ENCODE peak calls at places on chromosomes 2 and 18, in five cellular contexts. Q is body of pancreas, A is K562, B is endothelial cell of umbilical vein, R is thyroid gland. M is an unnamed sample.

GRCh38 chr2:197804758-197805597 is 585 bp downstream of the PLCL1 start:
- DNase-seq in A (peak), B (peak), R (peak), Q (peak), M (no peak)

GRCh38 chr2:240707791-240708190 is 16.1 kb downstream of the AQP12A start:
- DNase-seq in B (no peak), Q (no peak), R (no peak), A (no peak), M (no peak)

GRCh38 chr2:222024934-222025890 is 273.6 kb downstream of the PAX3 start:
- DNase-seq in R (no peak), Q (peak), A (peak), B (peak), M (no peak)

GRCh38 chr2:28415010-28415409 is 22.4 kb downstream of the FOSL2 start:
- DNase-seq in Q (no peak), A (no peak), B (no peak), R (no peak), M (no peak)

GRCh38 chr2:136322436-136322835 is 204.5 kb upstream of the CXCR4 start:
- DNase-seq in Q (no peak), B (no peak), A (no peak), R (no peak), M (no peak)

GRCh38 chr2:238864207-238865014 is 16.5 kb downstream of the TWIST2 start:
- DNase-seq in A (no peak), R (no peak), B (peak), Q (peak), M (peak)

GRCh38 chr2:104690255-104690999 is 163.5 kb upstream of the POU3F3 start:
- DNase-seq in R (no peak), B (no peak), A (no peak), Q (no peak), M (no peak)

GRCh38 chr2:72004201-72004915 is 143.3 kb downstream of the CYP26B1 start:
- DNase-seq in R (no peak), B (no peak), Q (no peak), A (no peak), M (no peak)

GRCh38 chr2:16015903-16016265 is 75.5 kb downstream of the MYCN start:
- DNase-seq in R (no peak), B (no peak), Q (no peak), A (no peak), M (no peak)

GRCh38 chr2:28566441-28567075 is 70.7 kb downstream of the PLB1 start:
- DNase-seq in Q (peak), B (peak), R (peak), A (peak), M (peak)

GRCh38 chr18:25109484-25109883 is 242.5 kb downstream of the ZNF521 start:
- DNase-seq in B (no peak), A (no peak), Q (no peak), R (no peak), M (no peak)

GRCh38 chr2:191783416-191783815 is 63.5 kb downstream of the CAVIN2 start:
- DNase-seq in R (no peak), Q (no peak), B (no peak), A (no peak), M (no peak)

GRCh38 chr2:140601342-140601741 is 1529.5 kb downstream of the LRP1B start:
- DNase-seq in R (no peak), Q (no peak), B (no peak), A (no peak), M (no peak)

GRCh38 chr2:95359501-95359930 is 43.0 kb upstream of the FAHD2A start:
- DNase-seq in Q (no peak), A (no peak), B (no peak), R (peak), M (no peak)

GRCh38 chr18:75293591-75293990 is 83.0 kb downstream of the TSHZ1 start:
- DNase-seq in B (no peak), R (no peak), A (no peak), Q (no peak), M (no peak)

GRCh38 chr2:207107551-207107950 is 58.2 kb downstream of the KLF7 start:
- DNase-seq in A (no peak), R (no peak), B (no peak), Q (no peak), M (no peak)

GRCh38 chr2:40243581-40243980 is 208.3 kb downstream of the SLC8A1 start:
- DNase-seq in B (no peak), Q (no peak), A (no peak), R (no peak), M (no peak)

GRCh38 chr2:152648336-152648735 is 68.9 kb downstream of the PRPF40A start:
- DNase-seq in B (peak), A (no peak), R (no peak), Q (no peak), M (no peak)

GRCh38 chr2:71609441-71609840 is 156.1 kb downstream of the DYSF start:
- DNase-seq in B (no peak), R (no peak), A (no peak), Q (peak), M (no peak)

GRCh38 chr2:43675646-43676321 is 445 bp downstream of the C1GALT1C1L start:
- DNase-seq in Q (no peak), A (no peak), B (peak), R (no peak), M (no peak)

GRCh38 chr2:11578081-11578948 is 44.5 kb downstream of the GREB1 start:
- DNase-seq in B (no peak), R (no peak), Q (no peak), A (no peak), M (no peak)

GRCh38 chr2:202510911-202511310 is 123.9 kb upstream of the FAM117B start:
- DNase-seq in R (no peak), Q (no peak), A (no peak), B (no peak), M (no peak)
- TF ChIP-seq POLR2A in R (no peak), Q (no peak), A (no peak), B (no peak), M (no peak)

GRCh38 chr2:169798718-169799495 is at the start of gene SSB:
- DNase-seq in R (peak), B (peak), Q (peak), A (peak), M (peak)
- TF ChIP-seq POLR2A in R (peak), B (peak), Q (peak), A (peak), M (peak)

GRCh38 chr2:189581354-189582139 is 961 bp upstream of the SLC40A1 start:
- DNase-seq in A (peak), Q (peak), B (no peak), R (peak), M (peak)
- TF ChIP-seq POLR2A in A (peak), Q (no peak), B (no peak), R (no peak), M (no peak)

GRCh38 chr18:55401638-55402191 is 186.3 kb downstream of the TCF4 start:
- DNase-seq in B (peak), A (no peak), R (peak), Q (peak), M (no peak)
- TF ChIP-seq POLR2A in B (peak), A (no peak), R (no peak), Q (no peak), M (no peak)

DNA sequence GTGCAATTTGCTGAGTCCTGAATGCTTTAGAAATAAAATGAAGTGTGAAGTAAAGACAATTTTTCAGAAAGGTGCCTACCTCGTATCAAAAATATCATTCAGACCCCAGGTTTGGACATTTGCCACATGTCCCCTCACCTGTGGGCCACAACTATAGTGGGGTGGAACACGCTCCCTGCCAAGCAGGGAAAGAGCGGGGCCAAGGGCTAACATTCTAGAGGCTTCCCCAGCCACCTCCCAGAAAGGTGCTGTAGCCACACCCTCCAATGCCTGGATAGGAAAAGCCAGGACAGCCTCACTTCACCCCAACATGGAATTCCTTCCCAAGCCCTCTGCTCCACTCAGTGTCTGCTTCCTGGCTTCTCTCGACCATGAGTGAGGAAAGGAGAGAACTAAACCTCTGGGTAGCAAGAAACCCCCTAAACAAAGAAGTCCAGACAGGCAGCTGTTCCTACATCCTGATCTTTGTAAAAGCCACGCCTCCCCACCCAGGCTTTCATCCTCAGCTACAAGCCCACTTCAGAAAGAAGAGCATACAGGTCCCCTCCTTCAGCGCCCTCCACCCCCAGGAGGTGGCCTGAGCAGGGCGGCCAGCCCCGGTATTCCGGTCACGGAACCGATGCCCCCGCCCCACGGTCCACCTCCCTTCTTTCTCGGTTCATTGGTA is 2.1 kb downstream of the COL6A3 start:
- DNase-seq in Q (no peak), R (no peak), A (no peak), B (no peak), M (no peak)
- TF ChIP-seq POLR2A in Q (no peak), R (no peak), A (no peak), B (no peak), M (peak)

GRCh38 chr2:54330226-54331094 is 74.4 kb upstream of the TSPYL6 start:
- DNase-seq in A (peak), B (peak), R (peak), Q (peak), M (peak)

GRCh38 chr2:54332386-54332785 is 76.4 kb upstream of the TSPYL6 start:
- DNase-seq in A (no peak), R (no peak), B (no peak), Q (no peak), M (no peak)

GRCh38 chr2:54329482-54330225 is 73.6 kb upstream of the TSPYL6 start:
- DNase-seq in B (peak), A (no peak), R (no peak), Q (no peak), M (no peak)

GRCh38 chr2:54336136-54336976 is 80.3 kb upstream of the TSPYL6 start:
- DNase-seq in A (no peak), B (no peak), R (no peak), Q (no peak), M (no peak)

GRCh38 chr2:54331095-54331835 is 75.2 kb upstream of the TSPYL6 start:
- DNase-seq in R (peak), Q (no peak), A (no peak), B (no peak), M (no peak)
- TF ChIP-seq POLR2A in R (no peak), Q (no peak), A (no peak), B (no peak), M (no peak)

GRCh38 chr18:21117385-21118135 is 5.9 kb upstream of the ROCK1 start:
- DNase-seq in Q (peak), A (no peak), B (no peak), R (no peak), M (no peak)
- TF ChIP-seq POLR2A in Q (no peak), A (no peak), B (no peak), R (no peak), M (no peak)

GRCh38 chr2:216316743-216317142 is 55.5 kb downstream of the MARCHF4 start:
- DNase-seq in R (no peak), Q (no peak), A (no peak), B (no peak), M (no peak)

GRCh38 chr2:216317831-216318230 is 54.5 kb downstream of the MARCHF4 start:
- DNase-seq in Q (no peak), B (no peak), R (no peak), A (no peak), M (no peak)

GRCh38 chr2:216318470-216318869 is 53.8 kb downstream of the MARCHF4 start:
- DNase-seq in R (no peak), Q (no peak), B (peak), A (no peak), M (no peak)

GRCh38 chr2:216312441-216312840 is 59.8 kb downstream of the MARCHF4 start:
- DNase-seq in Q (no peak), R (no peak), B (no peak), A (no peak), M (no peak)

GRCh38 chr2:216315817-216316603 is 56.3 kb downstream of the MARCHF4 start:
- DNase-seq in R (no peak), A (no peak), Q (no peak), B (peak), M (no peak)
- TF ChIP-seq POLR2A in R (no peak), A (no peak), Q (no peak), B (no peak), M (no peak)

GRCh38 chr2:218269900-218270720 is at the start of the genes AAMP and PNKD:
- DNase-seq in B (peak), R (peak), A (peak), Q (peak), M (peak)
- TF ChIP-seq POLR2A in B (peak), R (no peak), A (peak), Q (peak), M (peak)

GRCh38 chr2:231228223-231228622 is 29.8 kb downstream of the ARMC9 start:
- DNase-seq in A (no peak), B (no peak), R (peak), Q (no peak), M (no peak)
- TF ChIP-seq POLR2A in A (no peak), B (no peak), R (no peak), Q (no peak), M (no peak)

M was measured in transverse colon.